ENCODE peak calls at places on chromosomes 11 and 22, in ten cellular contexts. One of them, this sample, is unnamed.
A peak's percentile ranks its signal among the peaks of the same experiment; 100 is the strongest.

GRCh38 chr11:45736424-45736823 is 68.5 kb upstream of the SLC35C1 start:
- DNase-seq in KBM-7: no peak
- DNase-seq in upper lobe of right lung: no peak
- DNase-seq in RWPE1: peak; percentile 75
- DNase-seq in NCI-H345: peak; percentile 12
- DNase-seq in fibroblast of lung: peak; percentile 26
- DNase-seq in activated CD4-positive, alpha-beta T cell treated with anti-CD3 and anti-CD28 coated beads for 48 hours: no peak
- DNase-seq in stimulated activated CD4-positive, alpha-beta T cell treated with anti-CD3 and anti-CD28 coated beads, Interleukin-1b, Interleukin-23, amount 100 ng/mL, for 48 hours: no peak
- DNase-seq in naive thymus-derived CD8-positive, alpha-beta T cell: no peak
- DNase-seq in stimulated activated CD8-positive, alpha-beta memory T cell treated with anti-CD3 and anti-CD28 coated beads, Interleukin-15, amount 100 ng/mL, for 48 hours: no peak
- DNase-seq in this sample: peak; percentile 17

GRCh38 chr22:48832592-48832991 is 995.1 kb downstream of the BRD1 start:
- DNase-seq in KBM-7: no peak
- DNase-seq in upper lobe of right lung: no peak
- DNase-seq in RWPE1: no peak
- DNase-seq in NCI-H345: no peak
- DNase-seq in fibroblast of lung: no peak
- DNase-seq in activated CD4-positive, alpha-beta T cell treated with anti-CD3 and anti-CD28 coated beads for 48 hours: peak; percentile 47
- DNase-seq in stimulated activated CD4-positive, alpha-beta T cell treated with anti-CD3 and anti-CD28 coated beads, Interleukin-1b, Interleukin-23, amount 100 ng/mL, for 48 hours: peak; percentile 49
- DNase-seq in naive thymus-derived CD8-positive, alpha-beta T cell: no peak
- DNase-seq in stimulated activated CD8-positive, alpha-beta memory T cell treated with anti-CD3 and anti-CD28 coated beads, Interleukin-15, amount 100 ng/mL, for 48 hours: peak; percentile 7
- DNase-seq in this sample: no peak

GRCh38 chr11:17528906-17529813 is 15.1 kb downstream of the USH1C start:
- DNase-seq in KBM-7: no peak
- DNase-seq in upper lobe of right lung: no peak
- DNase-seq in RWPE1: no peak
- DNase-seq in NCI-H345: no peak
- DNase-seq in fibroblast of lung: no peak
- DNase-seq in activated CD4-positive, alpha-beta T cell treated with anti-CD3 and anti-CD28 coated beads for 48 hours: no peak
- DNase-seq in stimulated activated CD4-positive, alpha-beta T cell treated with anti-CD3 and anti-CD28 coated beads, Interleukin-1b, Interleukin-23, amount 100 ng/mL, for 48 hours: no peak
- DNase-seq in naive thymus-derived CD8-positive, alpha-beta T cell: no peak
- DNase-seq in stimulated activated CD8-positive, alpha-beta memory T cell treated with anti-CD3 and anti-CD28 coated beads, Interleukin-15, amount 100 ng/mL, for 48 hours: no peak
- DNase-seq in this sample: no peak

GRCh38 chr11:116832350-116833290 is 2.9 kb downstream of the APOC3 start:
- DNase-seq in KBM-7: no peak
- DNase-seq in upper lobe of right lung: no peak
- DNase-seq in RWPE1: no peak
- DNase-seq in NCI-H345: no peak
- DNase-seq in fibroblast of lung: no peak
- DNase-seq in activated CD4-positive, alpha-beta T cell treated with anti-CD3 and anti-CD28 coated beads for 48 hours: no peak
- DNase-seq in stimulated activated CD4-positive, alpha-beta T cell treated with anti-CD3 and anti-CD28 coated beads, Interleukin-1b, Interleukin-23, amount 100 ng/mL, for 48 hours: no peak
- DNase-seq in naive thymus-derived CD8-positive, alpha-beta T cell: no peak
- DNase-seq in stimulated activated CD8-positive, alpha-beta memory T cell treated with anti-CD3 and anti-CD28 coated beads, Interleukin-15, amount 100 ng/mL, for 48 hours: no peak
- DNase-seq in this sample: no peak

GRCh38 chr11:8091671-8092070 is 10.7 kb downstream of the TUB start:
- DNase-seq in KBM-7: no peak
- DNase-seq in upper lobe of right lung: no peak
- DNase-seq in RWPE1: no peak
- DNase-seq in NCI-H345: no peak
- DNase-seq in fibroblast of lung: no peak
- DNase-seq in activated CD4-positive, alpha-beta T cell treated with anti-CD3 and anti-CD28 coated beads for 48 hours: no peak
- DNase-seq in stimulated activated CD4-positive, alpha-beta T cell treated with anti-CD3 and anti-CD28 coated beads, Interleukin-1b, Interleukin-23, amount 100 ng/mL, for 48 hours: no peak
- DNase-seq in naive thymus-derived CD8-positive, alpha-beta T cell: no peak
- DNase-seq in stimulated activated CD8-positive, alpha-beta memory T cell treated with anti-CD3 and anti-CD28 coated beads, Interleukin-15, amount 100 ng/mL, for 48 hours: no peak
- DNase-seq in this sample: no peak

GRCh38 chr11:45232341-45233080 is 53.6 kb downstream of the SYT13 start:
- DNase-seq in KBM-7: no peak
- DNase-seq in upper lobe of right lung: no peak
- DNase-seq in RWPE1: no peak
- DNase-seq in NCI-H345: no peak
- DNase-seq in fibroblast of lung: no peak
- DNase-seq in activated CD4-positive, alpha-beta T cell treated with anti-CD3 and anti-CD28 coated beads for 48 hours: no peak
- DNase-seq in stimulated activated CD4-positive, alpha-beta T cell treated with anti-CD3 and anti-CD28 coated beads, Interleukin-1b, Interleukin-23, amount 100 ng/mL, for 48 hours: no peak
- DNase-seq in naive thymus-derived CD8-positive, alpha-beta T cell: no peak
- DNase-seq in stimulated activated CD8-positive, alpha-beta memory T cell treated with anti-CD3 and anti-CD28 coated beads, Interleukin-15, amount 100 ng/mL, for 48 hours: no peak
- DNase-seq in this sample: no peak

GRCh38 chr22:30575011-30575671 is 676 bp upstream of the GAL3ST1 start:
- DNase-seq in KBM-7: no peak
- DNase-seq in upper lobe of right lung: no peak
- DNase-seq in RWPE1: no peak
- DNase-seq in NCI-H345: no peak
- DNase-seq in fibroblast of lung: peak; percentile 75
- DNase-seq in activated CD4-positive, alpha-beta T cell treated with anti-CD3 and anti-CD28 coated beads for 48 hours: no peak
- DNase-seq in stimulated activated CD4-positive, alpha-beta T cell treated with anti-CD3 and anti-CD28 coated beads, Interleukin-1b, Interleukin-23, amount 100 ng/mL, for 48 hours: no peak
- DNase-seq in naive thymus-derived CD8-positive, alpha-beta T cell: no peak
- DNase-seq in stimulated activated CD8-positive, alpha-beta memory T cell treated with anti-CD3 and anti-CD28 coated beads, Interleukin-15, amount 100 ng/mL, for 48 hours: no peak
- DNase-seq in this sample: peak; percentile 44

GRCh38 chr11:114775849-114776621 is 97.7 kb downstream of the NXPE2 start:
- DNase-seq in KBM-7: no peak
- DNase-seq in upper lobe of right lung: no peak
- DNase-seq in RWPE1: no peak
- DNase-seq in NCI-H345: peak; percentile 7
- DNase-seq in fibroblast of lung: no peak
- DNase-seq in activated CD4-positive, alpha-beta T cell treated with anti-CD3 and anti-CD28 coated beads for 48 hours: no peak
- DNase-seq in stimulated activated CD4-positive, alpha-beta T cell treated with anti-CD3 and anti-CD28 coated beads, Interleukin-1b, Interleukin-23, amount 100 ng/mL, for 48 hours: no peak
- DNase-seq in naive thymus-derived CD8-positive, alpha-beta T cell: no peak
- DNase-seq in stimulated activated CD8-positive, alpha-beta memory T cell treated with anti-CD3 and anti-CD28 coated beads, Interleukin-15, amount 100 ng/mL, for 48 hours: no peak
- DNase-seq in this sample: peak; percentile 26

GRCh38 chr11:121241300-121242176 is 51.0 kb upstream of the SC5D start:
- DNase-seq in KBM-7: no peak
- DNase-seq in upper lobe of right lung: no peak
- DNase-seq in RWPE1: no peak
- DNase-seq in NCI-H345: no peak
- DNase-seq in fibroblast of lung: no peak
- DNase-seq in activated CD4-positive, alpha-beta T cell treated with anti-CD3 and anti-CD28 coated beads for 48 hours: no peak
- DNase-seq in stimulated activated CD4-positive, alpha-beta T cell treated with anti-CD3 and anti-CD28 coated beads, Interleukin-1b, Interleukin-23, amount 100 ng/mL, for 48 hours: no peak
- DNase-seq in naive thymus-derived CD8-positive, alpha-beta T cell: no peak
- DNase-seq in stimulated activated CD8-positive, alpha-beta memory T cell treated with anti-CD3 and anti-CD28 coated beads, Interleukin-15, amount 100 ng/mL, for 48 hours: no peak
- DNase-seq in this sample: no peak

GRCh38 chr11:118757881-118758399 is 33.0 kb downstream of the DDX6 start:
- DNase-seq in KBM-7: no peak
- DNase-seq in upper lobe of right lung: no peak
- DNase-seq in RWPE1: no peak
- DNase-seq in NCI-H345: no peak
- DNase-seq in fibroblast of lung: no peak
- DNase-seq in activated CD4-positive, alpha-beta T cell treated with anti-CD3 and anti-CD28 coated beads for 48 hours: no peak
- DNase-seq in stimulated activated CD4-positive, alpha-beta T cell treated with anti-CD3 and anti-CD28 coated beads, Interleukin-1b, Interleukin-23, amount 100 ng/mL, for 48 hours: no peak
- DNase-seq in naive thymus-derived CD8-positive, alpha-beta T cell: no peak
- DNase-seq in stimulated activated CD8-positive, alpha-beta memory T cell treated with anti-CD3 and anti-CD28 coated beads, Interleukin-15, amount 100 ng/mL, for 48 hours: no peak
- DNase-seq in this sample: no peak

GRCh38 chr11:15768321-15768720 is 588.0 kb downstream of the SOX6 start:
- DNase-seq in KBM-7: no peak
- DNase-seq in upper lobe of right lung: no peak
- DNase-seq in RWPE1: no peak
- DNase-seq in NCI-H345: no peak
- DNase-seq in fibroblast of lung: no peak
- DNase-seq in activated CD4-positive, alpha-beta T cell treated with anti-CD3 and anti-CD28 coated beads for 48 hours: no peak
- DNase-seq in stimulated activated CD4-positive, alpha-beta T cell treated with anti-CD3 and anti-CD28 coated beads, Interleukin-1b, Interleukin-23, amount 100 ng/mL, for 48 hours: no peak
- DNase-seq in naive thymus-derived CD8-positive, alpha-beta T cell: no peak
- DNase-seq in stimulated activated CD8-positive, alpha-beta memory T cell treated with anti-CD3 and anti-CD28 coated beads, Interleukin-15, amount 100 ng/mL, for 48 hours: no peak
- DNase-seq in this sample: no peak

GRCh38 chr11:15278129-15278528 is 163.4 kb downstream of the INSC start:
- DNase-seq in KBM-7: no peak
- DNase-seq in upper lobe of right lung: no peak
- DNase-seq in RWPE1: no peak
- DNase-seq in NCI-H345: no peak
- DNase-seq in fibroblast of lung: peak; percentile 4
- DNase-seq in activated CD4-positive, alpha-beta T cell treated with anti-CD3 and anti-CD28 coated beads for 48 hours: no peak
- DNase-seq in stimulated activated CD4-positive, alpha-beta T cell treated with anti-CD3 and anti-CD28 coated beads, Interleukin-1b, Interleukin-23, amount 100 ng/mL, for 48 hours: no peak
- DNase-seq in naive thymus-derived CD8-positive, alpha-beta T cell: no peak
- DNase-seq in stimulated activated CD8-positive, alpha-beta memory T cell treated with anti-CD3 and anti-CD28 coated beads, Interleukin-15, amount 100 ng/mL, for 48 hours: no peak
- DNase-seq in this sample: peak; percentile 6

GRCh38 chr22:25754527-25755202 is 12.7 kb downstream of the MYO18B start:
- DNase-seq in KBM-7: no peak
- DNase-seq in upper lobe of right lung: no peak
- DNase-seq in RWPE1: no peak
- DNase-seq in NCI-H345: no peak
- DNase-seq in fibroblast of lung: peak; percentile 89
- DNase-seq in activated CD4-positive, alpha-beta T cell treated with anti-CD3 and anti-CD28 coated beads for 48 hours: no peak
- DNase-seq in stimulated activated CD4-positive, alpha-beta T cell treated with anti-CD3 and anti-CD28 coated beads, Interleukin-1b, Interleukin-23, amount 100 ng/mL, for 48 hours: no peak
- DNase-seq in naive thymus-derived CD8-positive, alpha-beta T cell: no peak
- DNase-seq in stimulated activated CD8-positive, alpha-beta memory T cell treated with anti-CD3 and anti-CD28 coated beads, Interleukin-15, amount 100 ng/mL, for 48 hours: no peak
- DNase-seq in this sample: peak; percentile 92

GRCh38 chr22:36136475-36136874 is 24.1 kb downstream of the APOL3 start:
- DNase-seq in KBM-7: no peak
- DNase-seq in upper lobe of right lung: no peak
- DNase-seq in RWPE1: no peak
- DNase-seq in NCI-H345: no peak
- DNase-seq in fibroblast of lung: peak; percentile 64
- DNase-seq in activated CD4-positive, alpha-beta T cell treated with anti-CD3 and anti-CD28 coated beads for 48 hours: no peak
- DNase-seq in stimulated activated CD4-positive, alpha-beta T cell treated with anti-CD3 and anti-CD28 coated beads, Interleukin-1b, Interleukin-23, amount 100 ng/mL, for 48 hours: no peak
- DNase-seq in naive thymus-derived CD8-positive, alpha-beta T cell: no peak
- DNase-seq in stimulated activated CD8-positive, alpha-beta memory T cell treated with anti-CD3 and anti-CD28 coated beads, Interleukin-15, amount 100 ng/mL, for 48 hours: no peak
- DNase-seq in this sample: peak; percentile 28

GRCh38 chr11:73170140-73170539 is 28.0 kb upstream of the FCHSD2 start:
- DNase-seq in KBM-7: no peak
- DNase-seq in upper lobe of right lung: no peak
- DNase-seq in RWPE1: no peak
- DNase-seq in NCI-H345: no peak
- DNase-seq in fibroblast of lung: no peak
- DNase-seq in activated CD4-positive, alpha-beta T cell treated with anti-CD3 and anti-CD28 coated beads for 48 hours: no peak
- DNase-seq in stimulated activated CD4-positive, alpha-beta T cell treated with anti-CD3 and anti-CD28 coated beads, Interleukin-1b, Interleukin-23, amount 100 ng/mL, for 48 hours: no peak
- DNase-seq in naive thymus-derived CD8-positive, alpha-beta T cell: no peak
- DNase-seq in stimulated activated CD8-positive, alpha-beta memory T cell treated with anti-CD3 and anti-CD28 coated beads, Interleukin-15, amount 100 ng/mL, for 48 hours: no peak
- DNase-seq in this sample: no peak

GRCh38 chr22:28395920-28396447 is 283.7 kb downstream of the TTC28 start:
- DNase-seq in KBM-7: peak; percentile 7
- DNase-seq in upper lobe of right lung: no peak
- DNase-seq in RWPE1: no peak
- DNase-seq in NCI-H345: no peak
- DNase-seq in fibroblast of lung: peak; percentile 48
- DNase-seq in activated CD4-positive, alpha-beta T cell treated with anti-CD3 and anti-CD28 coated beads for 48 hours: no peak
- DNase-seq in stimulated activated CD4-positive, alpha-beta T cell treated with anti-CD3 and anti-CD28 coated beads, Interleukin-1b, Interleukin-23, amount 100 ng/mL, for 48 hours: no peak
- DNase-seq in naive thymus-derived CD8-positive, alpha-beta T cell: no peak
- DNase-seq in stimulated activated CD8-positive, alpha-beta memory T cell treated with anti-CD3 and anti-CD28 coated beads, Interleukin-15, amount 100 ng/mL, for 48 hours: no peak
- DNase-seq in this sample: peak; percentile 39

GRCh38 chr11:102546923-102547471 is 16.4 kb upstream of the MMP7 start:
- DNase-seq in KBM-7: peak; percentile 58
- DNase-seq in upper lobe of right lung: no peak
- DNase-seq in RWPE1: no peak
- DNase-seq in NCI-H345: no peak
- DNase-seq in fibroblast of lung: no peak
- DNase-seq in activated CD4-positive, alpha-beta T cell treated with anti-CD3 and anti-CD28 coated beads for 48 hours: no peak
- DNase-seq in stimulated activated CD4-positive, alpha-beta T cell treated with anti-CD3 and anti-CD28 coated beads, Interleukin-1b, Interleukin-23, amount 100 ng/mL, for 48 hours: no peak
- DNase-seq in naive thymus-derived CD8-positive, alpha-beta T cell: no peak
- DNase-seq in stimulated activated CD8-positive, alpha-beta memory T cell treated with anti-CD3 and anti-CD28 coated beads, Interleukin-15, amount 100 ng/mL, for 48 hours: no peak
- DNase-seq in this sample: no peak

GRCh38 chr22:22692707-22693530 is 48.5 kb downstream of the GGTLC2 start:
- DNase-seq in KBM-7: peak; percentile 32
- DNase-seq in upper lobe of right lung: no peak
- DNase-seq in RWPE1: peak; percentile 23
- DNase-seq in NCI-H345: peak; percentile 50
- DNase-seq in fibroblast of lung: peak; percentile 61
- DNase-seq in activated CD4-positive, alpha-beta T cell treated with anti-CD3 and anti-CD28 coated beads for 48 hours: peak; percentile 78
- DNase-seq in stimulated activated CD4-positive, alpha-beta T cell treated with anti-CD3 and anti-CD28 coated beads, Interleukin-1b, Interleukin-23, amount 100 ng/mL, for 48 hours: peak; percentile 58
- DNase-seq in naive thymus-derived CD8-positive, alpha-beta T cell: peak; percentile 48
- DNase-seq in stimulated activated CD8-positive, alpha-beta memory T cell treated with anti-CD3 and anti-CD28 coated beads, Interleukin-15, amount 100 ng/mL, for 48 hours: peak; percentile 28
- DNase-seq in this sample: peak; percentile 24

GRCh38 chr11:8440649-8441048 is 153.4 kb downstream of the STK33 start:
- DNase-seq in KBM-7: no peak
- DNase-seq in upper lobe of right lung: no peak
- DNase-seq in RWPE1: no peak
- DNase-seq in NCI-H345: no peak
- DNase-seq in fibroblast of lung: no peak
- DNase-seq in activated CD4-positive, alpha-beta T cell treated with anti-CD3 and anti-CD28 coated beads for 48 hours: no peak
- DNase-seq in stimulated activated CD4-positive, alpha-beta T cell treated with anti-CD3 and anti-CD28 coated beads, Interleukin-1b, Interleukin-23, amount 100 ng/mL, for 48 hours: no peak
- DNase-seq in naive thymus-derived CD8-positive, alpha-beta T cell: no peak
- DNase-seq in stimulated activated CD8-positive, alpha-beta memory T cell treated with anti-CD3 and anti-CD28 coated beads, Interleukin-15, amount 100 ng/mL, for 48 hours: no peak
- DNase-seq in this sample: no peak

GRCh38 chr22:44085743-44086741 is 61.9 kb downstream of the PARVB start:
- DNase-seq in KBM-7: peak; percentile 72
- DNase-seq in upper lobe of right lung: peak; percentile 69
- DNase-seq in RWPE1: peak; percentile 54
- DNase-seq in NCI-H345: peak; percentile 76
- DNase-seq in fibroblast of lung: peak; percentile 67
- DNase-seq in activated CD4-positive, alpha-beta T cell treated with anti-CD3 and anti-CD28 coated beads for 48 hours: no peak
- DNase-seq in stimulated activated CD4-positive, alpha-beta T cell treated with anti-CD3 and anti-CD28 coated beads, Interleukin-1b, Interleukin-23, amount 100 ng/mL, for 48 hours: no peak
- DNase-seq in naive thymus-derived CD8-positive, alpha-beta T cell: no peak
- DNase-seq in stimulated activated CD8-positive, alpha-beta memory T cell treated with anti-CD3 and anti-CD28 coated beads, Interleukin-15, amount 100 ng/mL, for 48 hours: no peak
- DNase-seq in this sample: peak; percentile 64

GRCh38 chr22:45163074-45163416 is 680 bp upstream of the NUP50 start:
- DNase-seq in KBM-7: no peak
- DNase-seq in upper lobe of right lung: no peak
- DNase-seq in RWPE1: no peak
- DNase-seq in NCI-H345: peak; percentile 1
- DNase-seq in fibroblast of lung: peak; percentile 53
- DNase-seq in activated CD4-positive, alpha-beta T cell treated with anti-CD3 and anti-CD28 coated beads for 48 hours: peak; percentile 31
- DNase-seq in stimulated activated CD4-positive, alpha-beta T cell treated with anti-CD3 and anti-CD28 coated beads, Interleukin-1b, Interleukin-23, amount 100 ng/mL, for 48 hours: no peak
- DNase-seq in naive thymus-derived CD8-positive, alpha-beta T cell: no peak
- DNase-seq in stimulated activated CD8-positive, alpha-beta memory T cell treated with anti-CD3 and anti-CD28 coated beads, Interleukin-15, amount 100 ng/mL, for 48 hours: no peak
- DNase-seq in this sample: peak; percentile 63

GRCh38 chr11:71332046-71332445 is 79.7 kb upstream of the SHANK2 start:
- DNase-seq in KBM-7: no peak
- DNase-seq in upper lobe of right lung: peak; percentile 32
- DNase-seq in RWPE1: no peak
- DNase-seq in NCI-H345: no peak
- DNase-seq in fibroblast of lung: no peak
- DNase-seq in activated CD4-positive, alpha-beta T cell treated with anti-CD3 and anti-CD28 coated beads for 48 hours: no peak
- DNase-seq in stimulated activated CD4-positive, alpha-beta T cell treated with anti-CD3 and anti-CD28 coated beads, Interleukin-1b, Interleukin-23, amount 100 ng/mL, for 48 hours: no peak
- DNase-seq in naive thymus-derived CD8-positive, alpha-beta T cell: no peak
- DNase-seq in stimulated activated CD8-positive, alpha-beta memory T cell treated with anti-CD3 and anti-CD28 coated beads, Interleukin-15, amount 100 ng/mL, for 48 hours: no peak
- DNase-seq in this sample: no peak

GRCh38 chr11:18394928-18395734 is 768 bp downstream of the LDHA start:
- DNase-seq in KBM-7: peak; percentile 28
- DNase-seq in upper lobe of right lung: no peak
- DNase-seq in RWPE1: peak; percentile 25
- DNase-seq in NCI-H345: peak; percentile 56
- DNase-seq in fibroblast of lung: peak; percentile 12
- DNase-seq in activated CD4-positive, alpha-beta T cell treated with anti-CD3 and anti-CD28 coated beads for 48 hours: peak; percentile 34
- DNase-seq in stimulated activated CD4-positive, alpha-beta T cell treated with anti-CD3 and anti-CD28 coated beads, Interleukin-1b, Interleukin-23, amount 100 ng/mL, for 48 hours: peak; percentile 22
- DNase-seq in naive thymus-derived CD8-positive, alpha-beta T cell: peak; percentile 11
- DNase-seq in stimulated activated CD8-positive, alpha-beta memory T cell treated with anti-CD3 and anti-CD28 coated beads, Interleukin-15, amount 100 ng/mL, for 48 hours: no peak
- DNase-seq in this sample: peak; percentile 46

GRCh38 chr11:11306855-11307254 is 46.2 kb downstream of the CSNK2A3 start:
- DNase-seq in KBM-7: no peak
- DNase-seq in upper lobe of right lung: no peak
- DNase-seq in RWPE1: no peak
- DNase-seq in NCI-H345: no peak
- DNase-seq in fibroblast of lung: no peak
- DNase-seq in activated CD4-positive, alpha-beta T cell treated with anti-CD3 and anti-CD28 coated beads for 48 hours: no peak
- DNase-seq in stimulated activated CD4-positive, alpha-beta T cell treated with anti-CD3 and anti-CD28 coated beads, Interleukin-1b, Interleukin-23, amount 100 ng/mL, for 48 hours: no peak
- DNase-seq in naive thymus-derived CD8-positive, alpha-beta T cell: no peak
- DNase-seq in stimulated activated CD8-positive, alpha-beta memory T cell treated with anti-CD3 and anti-CD28 coated beads, Interleukin-15, amount 100 ng/mL, for 48 hours: no peak
- DNase-seq in this sample: peak; percentile 19

GRCh38 chr11:65661599-65662246 is 993 bp downstream of the RELA start:
- DNase-seq in KBM-7: no peak
- DNase-seq in upper lobe of right lung: no peak
- DNase-seq in RWPE1: no peak
- DNase-seq in NCI-H345: no peak
- DNase-seq in fibroblast of lung: no peak
- DNase-seq in activated CD4-positive, alpha-beta T cell treated with anti-CD3 and anti-CD28 coated beads for 48 hours: no peak
- DNase-seq in stimulated activated CD4-positive, alpha-beta T cell treated with anti-CD3 and anti-CD28 coated beads, Interleukin-1b, Interleukin-23, amount 100 ng/mL, for 48 hours: no peak
- DNase-seq in naive thymus-derived CD8-positive, alpha-beta T cell: no peak
- DNase-seq in stimulated activated CD8-positive, alpha-beta memory T cell treated with anti-CD3 and anti-CD28 coated beads, Interleukin-15, amount 100 ng/mL, for 48 hours: no peak
- DNase-seq in this sample: no peak

GRCh38 chr11:115126515-115127208 is 377.6 kb downstream of the CADM1 start:
- DNase-seq in KBM-7: no peak
- DNase-seq in upper lobe of right lung: no peak
- DNase-seq in RWPE1: no peak
- DNase-seq in NCI-H345: no peak
- DNase-seq in fibroblast of lung: no peak
- DNase-seq in activated CD4-positive, alpha-beta T cell treated with anti-CD3 and anti-CD28 coated beads for 48 hours: no peak
- DNase-seq in stimulated activated CD4-positive, alpha-beta T cell treated with anti-CD3 and anti-CD28 coated beads, Interleukin-1b, Interleukin-23, amount 100 ng/mL, for 48 hours: no peak
- DNase-seq in naive thymus-derived CD8-positive, alpha-beta T cell: no peak
- DNase-seq in stimulated activated CD8-positive, alpha-beta memory T cell treated with anti-CD3 and anti-CD28 coated beads, Interleukin-15, amount 100 ng/mL, for 48 hours: no peak
- DNase-seq in this sample: no peak

GRCh38 chr11:16785520-16786128 is 47.2 kb downstream of the C11orf58 start:
- DNase-seq in KBM-7: peak; percentile 74
- DNase-seq in upper lobe of right lung: peak; percentile 66
- DNase-seq in RWPE1: peak; percentile 84
- DNase-seq in NCI-H345: peak; percentile 60
- DNase-seq in fibroblast of lung: peak; percentile 80
- DNase-seq in activated CD4-positive, alpha-beta T cell treated with anti-CD3 and anti-CD28 coated beads for 48 hours: peak; percentile 71
- DNase-seq in stimulated activated CD4-positive, alpha-beta T cell treated with anti-CD3 and anti-CD28 coated beads, Interleukin-1b, Interleukin-23, amount 100 ng/mL, for 48 hours: peak; percentile 63
- DNase-seq in naive thymus-derived CD8-positive, alpha-beta T cell: peak; percentile 31
- DNase-seq in stimulated activated CD8-positive, alpha-beta memory T cell treated with anti-CD3 and anti-CD28 coated beads, Interleukin-15, amount 100 ng/mL, for 48 hours: peak; percentile 29
- DNase-seq in this sample: peak; percentile 87

GRCh38 chr11:68032003-68032402 is 1.5 kb downstream of the NDUFS8 start:
- DNase-seq in KBM-7: no peak
- DNase-seq in upper lobe of right lung: no peak
- DNase-seq in RWPE1: no peak
- DNase-seq in NCI-H345: no peak
- DNase-seq in fibroblast of lung: no peak
- DNase-seq in activated CD4-positive, alpha-beta T cell treated with anti-CD3 and anti-CD28 coated beads for 48 hours: no peak
- DNase-seq in stimulated activated CD4-positive, alpha-beta T cell treated with anti-CD3 and anti-CD28 coated beads, Interleukin-1b, Interleukin-23, amount 100 ng/mL, for 48 hours: no peak
- DNase-seq in naive thymus-derived CD8-positive, alpha-beta T cell: no peak
- DNase-seq in stimulated activated CD8-positive, alpha-beta memory T cell treated with anti-CD3 and anti-CD28 coated beads, Interleukin-15, amount 100 ng/mL, for 48 hours: no peak
- DNase-seq in this sample: no peak

This sample was measured in astrocyte of the hippocampus.